ENCODE peak calls at places on chromosomes 3 and 15, in six cellular contexts. E is OCI-LY7, O is IMR-90, C is tibial artery, K is astrocyte of the spinal cord, F is cardiac fibroblast. L is an unnamed sample.

GRCh38 chr3:76044601-76045600 is 259.6 kb upstream of the ZNF717 start:
- DNase-seq in F (peak; percentile 13), C (no peak), E (peak; percentile 27), K (peak; percentile 64), O (peak; percentile 44), L (peak; percentile 34)

GRCh38 chr3:40930131-40930538 is 269.2 kb upstream of the CTNNB1 start:
- DNase-seq in K (no peak), E (no peak), F (peak; percentile 7), O (no peak), C (no peak), L (peak; percentile 6)

GRCh38 chr3:18295171-18295920 is 129.8 kb downstream of the SATB1 start:
- DNase-seq in E (peak; percentile 68), O (peak; percentile 46), F (peak; percentile 55), C (no peak), K (peak; percentile 81), L (peak; percentile 62)

GRCh38 chr15:92655178-92655995 is at the start of gene FAM174B:
- DNase-seq in K (no peak), E (no peak), O (no peak), C (no peak), F (peak; percentile 39), L (peak; percentile 83)

GRCh38 chr3:195386739-195387138 is 56.1 kb downstream of the ACAP2 start:
- DNase-seq in C (no peak), K (no peak), F (no peak), E (no peak), O (no peak), L (no peak)

GRCh38 chr3:196941846-196942225 is 492 bp downstream of the NCBP2 start:
- DNase-seq in K (no peak), O (peak; percentile 51), C (peak; percentile 72), E (peak; percentile 60), F (peak; percentile 62), L (peak; percentile 67)

GRCh38 chr15:79916424-79916823 is 19.6 kb upstream of the MTHFS start:
- DNase-seq in O (no peak), E (no peak), F (no peak), K (no peak), C (no peak), L (no peak)

GRCh38 chr3:60998855-60999254 is 252.4 kb downstream of the FHIT start:
- DNase-seq in E (no peak), F (no peak), C (no peak), K (no peak), O (no peak), L (no peak)

GRCh38 chr3:94098487-94098886 is 35.6 kb downstream of the NSUN3 start:
- DNase-seq in K (no peak), E (no peak), F (peak; percentile 72), C (no peak), O (peak; percentile 5), L (no peak)

GRCh38 chr3:16182183-16182582 is 7.7 kb downstream of the GALNT15 start:
- DNase-seq in K (no peak), E (no peak), O (peak; percentile 79), F (no peak), C (no peak), L (no peak)

GRCh38 chr3:150149651-150150051 is 179.0 kb upstream of the PFN2 start:
- DNase-seq in K (peak; percentile 83), F (peak; percentile 83), C (no peak), O (peak; percentile 93), E (no peak), L (no peak)

GRCh38 chr3:123683755-123684154 is 98.9 kb upstream of the HACD2 start:
- DNase-seq in C (peak; percentile 54), F (no peak), K (no peak), E (no peak), O (no peak), L (no peak)

GRCh38 chr3:129592362-129593150 is 13.9 kb downstream of the PLXND1 start:
- DNase-seq in E (no peak), K (no peak), O (no peak), F (peak; percentile 72), C (peak; percentile 95), L (no peak)

GRCh38 chr3:100263583-100263982 is 2.8 kb downstream of the TBC1D23 start:
- DNase-seq in K (no peak), C (no peak), F (no peak), O (no peak), E (no peak), L (no peak)

GRCh38 chr3:72661115-72661457 is 187.2 kb downstream of the SHQ1 start:
- DNase-seq in E (no peak), O (peak; percentile 63), K (peak; percentile 83), C (peak; percentile 83), F (peak; percentile 87), L (no peak)

GRCh38 chr15:77118787-77119410 is 48.0 kb upstream of the TSPAN3 start:
- DNase-seq in K (peak; percentile 81), E (peak; percentile 67), F (peak; percentile 89), C (no peak), O (peak; percentile 80), L (peak; percentile 73)

GRCh38 chr15:47523669-47524068 is 193.6 kb upstream of the SEMA6D start:
- DNase-seq in O (peak; percentile 80), F (peak; percentile 62), K (peak; percentile 79), E (no peak), C (no peak), L (no peak)

GRCh38 chr3:157107644-157108133 is 52.3 kb downstream of the CCNL1 start:
- DNase-seq in O (no peak), K (no peak), C (no peak), E (no peak), F (peak; percentile 82), L (no peak)

GRCh38 chr3:27072943-27073725 is 296.0 kb downstream of the NEK10 start:
- DNase-seq in C (no peak), O (no peak), K (no peak), F (no peak), E (no peak), L (no peak)

GRCh38 chr15:79675982-79676381 is 220.8 kb downstream of the MTHFS start:
- DNase-seq in O (no peak), F (no peak), C (no peak), K (no peak), E (no peak), L (no peak)

GRCh38 chr3:13712682-13713180 is 163.8 kb downstream of the FBLN2 start:
- DNase-seq in K (no peak), O (no peak), E (no peak), F (no peak), C (peak; percentile 40), L (no peak)

GRCh38 chr3:124965413-124965812 is 30.9 kb upstream of the MUC13 start:
- DNase-seq in F (no peak), E (no peak), K (no peak), O (peak; percentile 13), C (no peak), L (peak; percentile 31)

GRCh38 chr3:23886311-23886710 is 30.5 kb downstream of the NKIRAS1 start:
- DNase-seq in F (no peak), E (no peak), K (no peak), C (no peak), O (no peak), L (no peak)

GRCh38 chr3:23885210-23885609 is 31.6 kb downstream of the NKIRAS1 start:
- DNase-seq in K (no peak), O (no peak), E (no peak), C (no peak), F (no peak), L (no peak)

GRCh38 chr3:23889950-23890349 is 26.8 kb downstream of the NKIRAS1 start:
- DNase-seq in E (no peak), F (no peak), C (no peak), O (no peak), K (no peak), L (no peak)

GRCh38 chr3:23889401-23889800 is 27.4 kb downstream of the NKIRAS1 start:
- DNase-seq in O (no peak), E (no peak), F (no peak), K (no peak), C (no peak), L (no peak)

DNA sequence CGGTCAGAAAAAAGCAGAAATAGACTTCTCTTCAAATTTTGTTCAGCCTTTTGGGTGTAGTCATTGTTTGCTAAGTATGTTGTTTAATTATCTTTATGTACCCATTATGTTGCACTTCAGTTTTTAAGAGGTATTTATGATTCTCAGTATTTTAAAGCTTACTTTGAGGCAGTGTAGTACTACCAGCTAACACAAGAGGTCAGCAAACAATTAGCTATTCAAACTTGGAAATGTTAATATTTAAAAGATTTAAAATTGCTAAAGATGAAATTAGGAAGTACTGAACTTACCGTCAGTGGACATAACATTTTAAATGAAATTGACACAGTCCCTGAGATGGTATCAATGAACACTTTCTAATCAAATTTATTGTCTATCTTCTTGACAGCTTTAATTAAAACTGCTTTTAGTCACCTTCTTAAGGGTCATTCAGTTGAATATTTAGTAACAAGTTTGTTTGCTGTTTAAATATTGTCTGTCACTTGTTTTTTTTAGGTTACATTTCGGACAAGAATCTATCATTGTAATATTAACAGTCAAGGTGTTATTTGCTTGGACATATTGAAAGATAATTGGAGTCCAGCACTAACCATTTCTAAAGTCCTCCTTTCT is 28.1 kb downstream of the NKIRAS1 start:
- DNase-seq in F (peak; percentile 69), O (peak; percentile 64), C (no peak), E (peak; percentile 48), K (peak; percentile 61), L (peak; percentile 48)
- H3K4me3 ChIP-seq in F (no peak overlapping the region), O (no peak overlapping the region), C (no peak overlapping the region), E (no peak overlapping the region), K (no peak overlapping the region), L (no peak overlapping the region)

GRCh38 chr15:69067296-69067695 is 52.8 kb downstream of the NOX5 start:
- DNase-seq in F (no peak), O (no peak), K (no peak), E (no peak), C (no peak), L (no peak)

GRCh38 chr15:69066646-69066995 is 52.1 kb downstream of the NOX5 start:
- DNase-seq in F (no peak), K (no peak), E (no peak), O (no peak), C (no peak), L (no peak)

GRCh38 chr15:69061414-69061842 is 46.9 kb downstream of the NOX5 start:
- DNase-seq in C (no peak), F (no peak), O (no peak), E (no peak), K (no peak), L (no peak)

GRCh38 chr15:69065981-69066645 is 51.6 kb downstream of the NOX5 start:
- DNase-seq in O (no peak), E (no peak), F (no peak), K (no peak), C (no peak), L (no peak)

GRCh38 chr15:69064649-69065048 is 50.2 kb downstream of the NOX5 start:
- DNase-seq in K (no peak), F (no peak), E (no peak), C (no peak), O (no peak), L (no peak)
- TF ChIP-seq CTCF in K (peak; percentile 8), F (no peak), E (peak; percentile 33), C (no peak), O (no peak), L (no peak)

DNA sequence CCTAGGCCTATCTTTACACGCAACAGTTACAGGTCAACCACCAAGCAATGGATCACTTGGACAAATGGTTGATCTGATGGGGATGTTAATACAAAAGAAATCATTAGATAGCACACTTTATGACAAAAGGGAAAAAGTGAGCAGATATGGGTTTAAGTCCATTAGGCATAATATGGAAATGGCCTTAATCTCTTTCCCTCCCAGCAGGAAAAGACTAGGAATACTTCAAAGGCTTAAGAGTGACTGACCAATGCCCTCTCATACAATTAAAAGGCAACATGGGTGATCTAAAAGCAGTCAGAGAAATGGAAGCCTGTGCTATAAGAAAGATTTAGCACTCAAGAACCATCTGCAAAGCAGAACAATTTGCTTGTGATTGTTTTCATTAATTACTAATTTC is 3.3 kb downstream of the PRTG start:
- DNase-seq in C (no peak), F (no peak), E (no peak), O (no peak), K (no peak), L (no peak)
- H3K4me3 ChIP-seq in C (no peak overlapping the region), F (no peak overlapping the region), E (no peak overlapping the region), O (no peak overlapping the region), K (no peak overlapping the region), L (no peak overlapping the region)

GRCh38 chr3:53320697-53321096 is 26.6 kb downstream of the DCP1A start:
- DNase-seq in C (no peak), O (peak; percentile 28), E (no peak), K (peak; percentile 32), F (no peak), L (no peak)
- TF ChIP-seq CTCF in C (no peak), O (no peak), E (no peak), K (no peak), F (no peak), L (no peak)